ENCODE peak calls at places on chromosomes 4 and X, in six cellular contexts. F is pancreas, S is A549, Y is lower lobe of right lung, V is aorta, Z is upper lobe of left lung. O is an unnamed sample.

GRCh38 chr4:82896755-82897154 is 3.8 kb upstream of the THAP9 start:
- ATAC-seq in F (no peak), S (no peak), Y (no peak), V (no peak), Z (no peak), O (no peak)

GRCh38 chr4:173218411-173219125 is 50.0 kb downstream of the GALNT7 start:
- ATAC-seq in F (no peak), S (peak; percentile 66), Y (no peak), V (no peak), Z (no peak), O (no peak)

GRCh38 chr4:153023692-153024394 is 87.7 kb downstream of the FHDC1 start:
- ATAC-seq in F (no peak), S (no peak), Y (no peak), V (no peak), Z (no peak), O (no peak)

GRCh38 chr4:142202404-142203332 is 566.3 kb downstream of the IL15 start:
- ATAC-seq in F (no peak), S (no peak), Y (no peak), V (no peak), Z (no peak), O (no peak)

GRCh38 chrX:79100791-79101484 is 43.5 kb upstream of the GPR174 start:
- ATAC-seq in F (no peak), S (no peak), Y (no peak), V (no peak), Z (no peak), O (no peak)

GRCh38 chr4:58760737-58761136 is 1650.6 kb upstream of the IGFBP7 start:
- ATAC-seq in F (peak; percentile 69), S (no peak), Y (no peak), V (no peak), Z (no peak), O (no peak)

GRCh38 chrX:20418379-20418778 is 151.7 kb upstream of the RPS6KA3 start:
- ATAC-seq in F (no peak), S (no peak), Y (no peak), V (no peak), Z (no peak), O (no peak)

GRCh38 chr4:74537459-74537858 is 92.5 kb downstream of the AREG start:
- ATAC-seq in F (no peak), S (no peak), Y (no peak), V (no peak), Z (no peak), O (no peak)

GRCh38 chrX:9562851-9563250 is 98.0 kb downstream of the TBL1X start:
- ATAC-seq in F (no peak), S (peak; percentile 93), Y (peak; percentile 54), V (no peak), Z (no peak), O (peak; percentile 73)

GRCh38 chr4:13837228-13837627 is 209.7 kb upstream of the BOD1L1 start:
- ATAC-seq in F (no peak), S (no peak), Y (no peak), V (no peak), Z (no peak), O (no peak)

GRCh38 chr4:138535316-138535715 is 293.2 kb upstream of the SLC7A11 start:
- ATAC-seq in F (no peak), S (no peak), Y (no peak), V (no peak), Z (no peak), O (no peak)

GRCh38 chr4:47065099-47065498 is 33.7 kb downstream of the GABRB1 start:
- ATAC-seq in F (no peak), S (no peak), Y (no peak), V (no peak), Z (no peak), O (no peak)

GRCh38 chrX:7852166-7852565 is 9.2 kb downstream of the VCX start:
- ATAC-seq in F (no peak), S (no peak), Y (no peak), V (no peak), Z (no peak), O (no peak)

GRCh38 chrX:71618303-71618721 is at the start of gene CXCR3:
- ATAC-seq in F (peak; percentile 35), S (no peak), Y (peak; percentile 26), V (no peak), Z (no peak), O (no peak)

GRCh38 chr4:185307136-185307950 is 88.4 kb downstream of the LRP2BP start:
- ATAC-seq in F (peak; percentile 88), S (no peak), Y (peak; percentile 45), V (no peak), Z (no peak), O (no peak)

GRCh38 chr4:32789026-32789608 is 2068.9 kb downstream of the PCDH7 start:
- ATAC-seq in F (no peak), S (no peak), Y (no peak), V (no peak), Z (no peak), O (no peak)

GRCh38 chr4:57100979-57101629 is 9.1 kb downstream of the IGFBP7 start:
- ATAC-seq in F (no peak), S (no peak), Y (no peak), V (no peak), Z (no peak), O (no peak)
- H3K4me1 ChIP-seq in F (no peaks in the 10 kb centered on the region), S (peaks cover 95% of the 10 kb centered on the region), Y (peaks cover 48% of the 10 kb centered on the region), V (peaks cover 25% of the 10 kb centered on the region), Z (peaks cover 6% of the 10 kb centered on the region), O (peaks cover 33% of the 10 kb centered on the region)

GRCh38 chr4:132238697-132239096 is 910.4 kb upstream of the PCDH10 start:
- ATAC-seq in F (no peak), S (no peak), Y (no peak), V (no peak), Z (no peak), O (no peak)
- H3K4me1 ChIP-seq in F (no peaks in the 10 kb centered on the region), S (no peaks in the 10 kb centered on the region), Y (no peaks in the 10 kb centered on the region), V (no peaks in the 10 kb centered on the region), Z (no peaks in the 10 kb centered on the region), O (no peaks in the 10 kb centered on the region)

GRCh38 chr4:143403551-143403816 is 66.8 kb downstream of the GAB1 start:
- ATAC-seq in F (no peak), S (no peak), Y (no peak), V (no peak), Z (peak; percentile 45), O (no peak)

GRCh38 chr4:143404555-143404954 is 67.9 kb downstream of the GAB1 start:
- ATAC-seq in F (no peak), S (no peak), Y (no peak), V (no peak), Z (no peak), O (no peak)

GRCh38 chr4:143407475-143407874 is 70.8 kb downstream of the GAB1 start:
- ATAC-seq in F (no peak), S (no peak), Y (no peak), V (no peak), Z (no peak), O (no peak)

GRCh38 chr4:143405197-143405730 is 68.6 kb downstream of the GAB1 start:
- ATAC-seq in F (peak; percentile 20), S (no peak), Y (peak; percentile 31), V (no peak), Z (no peak), O (no peak)

GRCh38 chr4:143406523-143406922 is 69.8 kb downstream of the GAB1 start:
- ATAC-seq in F (peak; percentile 71), S (no peak), Y (peak; percentile 53), V (peak; percentile 69), Z (peak; percentile 65), O (peak; percentile 64)
- H3K4me1 ChIP-seq in F (peaks cover 9% of the 10 kb centered on the region), S (no peaks in the 10 kb centered on the region), Y (peaks cover 78% of the 10 kb centered on the region), V (peaks cover 34% of the 10 kb centered on the region), Z (peaks cover 71% of the 10 kb centered on the region), O (peaks cover 98% of the 10 kb centered on the region)

DNA sequence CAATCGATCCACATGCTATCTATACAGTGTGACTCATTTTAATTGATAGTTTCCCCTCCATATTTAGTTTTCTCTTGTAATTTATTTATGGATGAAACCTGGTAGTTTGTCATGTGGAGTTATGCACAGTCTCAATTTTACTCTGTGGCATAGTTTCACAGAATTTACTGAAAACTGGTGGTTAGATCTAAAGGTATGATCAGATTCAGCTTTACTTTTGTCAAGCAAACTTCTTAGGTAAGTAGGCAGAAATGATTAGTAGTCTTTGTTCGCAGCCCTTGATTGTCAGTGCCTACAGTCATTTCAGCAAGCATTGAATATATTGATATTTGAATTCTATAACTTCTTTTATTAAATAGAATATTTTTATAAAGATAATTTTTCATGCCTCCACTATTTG is 2.5 kb downstream of the ADD1 start:
- ATAC-seq in F (no peak), S (no peak), Y (no peak), V (no peak), Z (no peak), O (no peak)
- H3K4me1 ChIP-seq in F (peaks cover 49% of the 10 kb centered on the region), S (peaks cover 19% of the 10 kb centered on the region), Y (peaks cover 68% of the 10 kb centered on the region), V (peaks cover 5% of the 10 kb centered on the region), Z (peaks cover 77% of the 10 kb centered on the region), O (peaks cover 73% of the 10 kb centered on the region)

GRCh38 chrX:150570512-150570911 is 2.1 kb downstream of the MTM1 start:
- ATAC-seq in F (no peak), S (no peak), Y (no peak), V (no peak), Z (no peak), O (no peak)
- H3K4me1 ChIP-seq in F (peaks cover 9% of the 10 kb centered on the region), S (peaks cover 46% of the 10 kb centered on the region), Y (peaks cover 54% of the 10 kb centered on the region), V (no peaks in the 10 kb centered on the region), Z (peaks cover 33% of the 10 kb centered on the region), O (peaks cover 27% of the 10 kb centered on the region)

O was measured in gastroesophageal sphincter.